ENCODE peak calls at places on chromosome 4, in four cellular contexts. M is HepG2, F is K562, Z is GM12878. N is an unnamed sample.

GRCh38 chr4:93791570-93792195 is 36.9 kb upstream of the ATOH1 start:
- DNase-seq in M (peak; percentile 50), F (peak; percentile 60), Z (no peak), N (peak; percentile 89)

GRCh38 chr4:147994491-147995385 is 262.9 kb downstream of the ARHGAP10 start:
- DNase-seq in M (no peak), F (no peak), Z (no peak), N (no peak)

GRCh38 chr4:154427149-154427548 is 64.5 kb downstream of the DCHS2 start:
- DNase-seq in M (no peak), F (no peak), Z (no peak), N (no peak)

GRCh38 chr4:152138451-152138850 is 377.6 kb upstream of the GATB start:
- DNase-seq in M (no peak), F (no peak), Z (no peak), N (no peak)

GRCh38 chr4:170675568-170676262 is 586.0 kb upstream of the AADAT start:
- DNase-seq in M (no peak), F (no peak), Z (no peak), N (no peak)

GRCh38 chr4:111020961-111021360 is 398.1 kb upstream of the PITX2 start:
- DNase-seq in M (no peak), F (no peak), Z (no peak), N (no peak)

GRCh38 chr4:118917582-118917981 is 28.9 kb downstream of the SYNPO2 start:
- DNase-seq in M (no peak), F (no peak), Z (no peak), N (no peak)

GRCh38 chr4:29970626-29971025 is 749.5 kb upstream of the PCDH7 start:
- DNase-seq in M (no peak), F (no peak), Z (no peak), N (peak; percentile 72)

GRCh38 chr4:153545822-153546221 is 79.7 kb downstream of the TMEM131L start:
- DNase-seq in M (no peak), F (no peak), Z (no peak), N (no peak)

GRCh38 chr4:76690091-76690905 is 207.6 kb downstream of the SOWAHB start:
- DNase-seq in M (no peak), F (no peak), Z (no peak), N (peak; percentile 31)

GRCh38 chr4:55214172-55214571 is 88.8 kb upstream of the KDR start:
- DNase-seq in M (no peak), F (no peak), Z (no peak), N (no peak)
- TF ChIP-seq CREB1 in M (no peak), F (no peak), Z (no peak), N (no peak)

GRCh38 chr4:145732001-145732400 is 52.1 kb downstream of the C4orf51 start:
- DNase-seq in M (no peak), F (no peak), Z (no peak), N (peak; percentile 62)

GRCh38 chr4:145734051-145734450 is 54.1 kb downstream of the C4orf51 start:
- DNase-seq in M (no peak), F (no peak), Z (no peak), N (no peak)

GRCh38 chr4:145734576-145735329 is 54.8 kb downstream of the C4orf51 start:
- DNase-seq in M (peak; percentile 36), F (no peak), Z (peak; percentile 27), N (no peak)

GRCh38 chr4:145732416-145732815 is 52.5 kb downstream of the C4orf51 start:
- DNase-seq in M (no peak), F (no peak), Z (no peak), N (peak; percentile 34)

DNA sequence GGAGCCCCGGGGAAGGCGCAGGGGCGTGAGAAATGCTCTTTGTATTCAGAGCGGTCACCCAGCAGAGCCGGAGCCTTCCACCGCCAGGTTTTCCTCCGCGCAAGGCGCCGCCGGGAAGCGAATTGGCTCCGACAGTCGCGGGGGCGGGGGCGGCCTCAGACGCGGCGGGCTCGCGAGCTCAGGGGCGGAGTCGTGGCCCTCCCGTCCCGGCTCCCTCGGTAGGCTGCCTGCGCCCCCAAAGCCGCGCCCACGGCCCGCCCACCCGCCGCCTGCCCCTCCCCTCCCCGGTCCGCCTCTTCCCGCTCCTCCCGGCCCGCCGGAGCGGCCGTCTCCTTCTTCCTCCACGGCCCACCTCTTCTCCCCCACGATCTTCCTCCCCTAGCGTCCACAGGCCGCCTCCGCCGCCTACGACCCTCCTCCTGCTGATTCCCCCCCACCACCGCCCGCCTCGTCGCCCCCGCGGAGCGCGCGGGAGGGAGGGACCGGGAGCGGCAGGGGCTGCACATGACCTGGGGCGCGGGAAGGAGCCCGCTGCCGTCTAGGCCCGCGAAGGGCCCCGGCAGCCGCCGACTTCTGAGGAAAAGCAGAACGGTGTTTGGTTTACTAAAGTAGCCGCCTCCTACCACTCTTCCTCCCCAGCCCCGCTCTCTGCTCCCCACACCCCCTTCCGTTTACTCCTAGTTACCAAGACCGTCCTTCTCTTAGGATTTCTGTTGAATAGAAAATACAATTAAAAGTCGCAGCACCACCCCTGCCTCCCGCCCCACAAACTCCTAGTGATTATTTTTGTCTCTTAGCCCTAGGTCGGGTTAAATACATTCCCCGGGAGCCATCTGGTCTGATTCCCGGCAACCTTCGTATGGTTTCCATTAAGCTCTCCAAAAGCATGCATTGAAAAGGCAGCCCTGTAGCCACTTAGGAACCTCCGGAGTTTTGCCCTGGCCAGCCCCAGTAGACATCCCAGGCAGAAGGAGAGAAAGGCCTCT is 53.2 kb downstream of the C4orf51 start:
- DNase-seq in M (peak; percentile 53), F (peak; percentile 93), Z (peak; percentile 35), N (peak; percentile 98)
- H3K4me1 ChIP-seq in M (peaks cover 16% of the 10 kb centered on the region), F (peaks cover 4% of the 10 kb centered on the region), Z (peaks cover 16% of the 10 kb centered on the region), N (peaks cover 38% of the 10 kb centered on the region)

DNA sequence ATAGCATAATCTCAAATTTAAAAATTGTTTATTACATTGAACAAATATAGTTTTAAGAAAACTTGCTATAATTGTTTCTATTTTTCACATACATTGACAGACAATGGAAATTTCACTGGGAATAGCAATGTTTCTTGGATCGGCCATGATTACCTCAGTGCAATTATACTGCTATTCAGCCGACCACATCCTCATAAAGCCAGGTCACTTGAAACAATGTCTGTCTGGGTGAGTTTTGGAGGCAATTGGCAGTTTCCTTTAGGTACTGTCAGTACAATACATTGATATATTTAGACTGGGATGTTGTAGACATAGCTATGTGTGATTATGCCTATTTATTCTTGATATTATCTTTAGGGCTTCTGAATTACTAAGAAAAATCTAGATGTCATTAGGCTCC is 89.5 kb upstream of the VEGFC start:
- DNase-seq in M (no peak), F (no peak), Z (no peak), N (no peak)
- TF ChIP-seq CREB1 in M (no peak), F (no peak), Z (no peak), N (no peak)

GRCh38 chr4:7522452-7522851 is 87.7 kb upstream of the PSAPL1 start:
- DNase-seq in M (no peak), F (no peak), Z (no peak), N (no peak)
- H3K4me1 ChIP-seq in M (peaks cover 30% of the 10 kb centered on the region), F (no peaks in the 10 kb centered on the region), Z (no peaks in the 10 kb centered on the region), N (no peaks in the 10 kb centered on the region)